ENCODE peak calls at places on chromosomes 2 and 18, in seven cellular contexts. L is GM20000; W is CD8-positive, alpha-beta memory T cell; B is GM10248; R is naive thymus-derived CD8-positive, alpha-beta T cell; F is HL-60; G is progenitor cell of endocrine pancreas. Z is an unnamed sample.

GRCh38 chr2:55232863-55233657 is 572 bp downstream of the RPS27A start:
- DNase-seq in F (no peak), B (peak; percentile 20), R (peak; percentile 53), W (peak; percentile 62), L (peak; percentile 27), G (no peak), Z (peak; percentile 22)

GRCh38 chr2:105876191-105876590 is 131.5 kb downstream of the NCK2 start:
- DNase-seq in G (no peak), R (no peak), W (no peak), B (no peak), F (no peak), L (no peak), Z (no peak)

GRCh38 chr2:10914272-10914693 is 2.5 kb downstream of the KCNF1 start:
- DNase-seq in B (no peak), L (no peak), R (no peak), F (no peak), G (no peak), W (no peak), Z (peak; percentile 44)

GRCh38 chr18:48851563-48851962 is 99.2 kb downstream of the SMAD7 start:
- DNase-seq in G (no peak), R (peak; percentile 22), L (peak; percentile 63), F (peak; percentile 27), B (peak; percentile 53), W (no peak), Z (no peak)

GRCh38 chr2:145036421-145036901 is 516.5 kb upstream of the ZEB2 start:
- DNase-seq in R (no peak), F (no peak), G (no peak), B (no peak), L (no peak), W (no peak), Z (no peak)

GRCh38 chr2:206230060-206230890 is 44.2 kb upstream of the ZDBF2 start:
- DNase-seq in L (no peak), R (no peak), B (no peak), G (no peak), W (no peak), F (no peak), Z (peak; percentile 5)

GRCh38 chr2:20490300-20491181 is 43.7 kb downstream of the RHOB start:
- DNase-seq in L (no peak), B (no peak), W (no peak), G (no peak), R (no peak), F (no peak), Z (no peak)

GRCh38 chr18:73461780-73462059 is 593.9 kb upstream of the NETO1 start:
- DNase-seq in R (no peak), B (no peak), W (no peak), F (no peak), L (no peak), G (no peak), Z (peak; percentile 26)

GRCh38 chr2:17643031-17643615 is 102.6 kb downstream of the VSNL1 start:
- DNase-seq in R (no peak), B (no peak), G (no peak), F (no peak), L (no peak), W (no peak), Z (peak; percentile 91)

GRCh38 chr18:54444309-54444914 is 86.7 kb downstream of the C18orf54 start:
- DNase-seq in F (peak; percentile 54), B (peak; percentile 22), G (peak; percentile 49), L (peak; percentile 44), W (no peak), R (no peak), Z (peak; percentile 54)

GRCh38 chr18:54218299-54218698 is 6.2 kb downstream of the MBD2 start:
- DNase-seq in B (no peak), L (no peak), G (no peak), R (no peak), F (no peak), W (no peak), Z (no peak)

GRCh38 chr2:121596221-121597080 is 52.8 kb downstream of the CLASP1 start:
- DNase-seq in L (peak; percentile 37), W (no peak), B (peak; percentile 46), F (peak; percentile 89), G (no peak), R (peak; percentile 8), Z (peak; percentile 73)

GRCh38 chr18:8324343-8325065 is 284.7 kb upstream of the RAB12 start:
- DNase-seq in R (no peak), F (no peak), W (no peak), L (no peak), B (no peak), G (no peak), Z (no peak)

GRCh38 chr2:28277466-28277865 is 115.2 kb upstream of the FOSL2 start:
- DNase-seq in F (no peak), L (no peak), R (no peak), W (no peak), G (no peak), B (no peak), Z (no peak)

GRCh38 chr2:30144260-30144659 is 2.5 kb upstream of the YPEL5 start:
- DNase-seq in L (no peak), W (no peak), G (no peak), F (no peak), B (no peak), R (no peak), Z (no peak)

GRCh38 chr2:177817300-177817699 is 255.3 kb downstream of the PDE11A start:
- DNase-seq in W (no peak), G (no peak), R (no peak), B (no peak), F (no peak), L (no peak), Z (no peak)

GRCh38 chr18:59063300-59063895 is 76.3 kb upstream of the SEC11C start:
- DNase-seq in B (peak; percentile 35), W (no peak), F (no peak), G (no peak), L (no peak), R (no peak), Z (no peak)